ENCODE peak calls at places on chromosomes 3 and 15, in seven cellular contexts. W is body of pancreas, G is breast epithelium, E is heart left ventricle, P is tibial nerve, M is HepG2, B is Peyer's patch. T is an unnamed sample.

GRCh38 chr3:195248281-195248680 is 22.7 kb downstream of the XXYLT1 start:
- DNase-seq in W (no peak), G (no peak), E (no peak), P (no peak), M (no peak), B (no peak), T (peak; percentile 39)

GRCh38 chr3:150384517-150385212 is 23.4 kb upstream of the TSC22D2 start:
- DNase-seq in W (no peak), G (no peak), E (no peak), P (no peak), M (peak; percentile 76), B (peak; percentile 81), T (no peak)

GRCh38 chr3:154730221-154730620 is 300.2 kb upstream of the GPR149 start:
- DNase-seq in W (no peak), G (no peak), E (no peak), P (no peak), M (no peak), B (no peak), T (no peak)

GRCh38 chr3:125374501-125374995 is 577 bp downstream of the ZNF148 start:
- DNase-seq in W (peak; percentile 42), G (no peak), E (peak; percentile 23), P (no peak), M (peak; percentile 43), B (peak; percentile 16), T (peak; percentile 17)

GRCh38 chr15:60804986-60805949 is 326.3 kb upstream of the ICE2 start:
- DNase-seq in W (peak; percentile 30), G (no peak), E (peak; percentile 42), P (no peak), M (no peak), B (no peak), T (peak; percentile 62)

GRCh38 chr3:151107701-151108100 is 22.2 kb downstream of the MED12L start:
- DNase-seq in W (no peak), G (no peak), E (no peak), P (no peak), M (no peak), B (no peak), T (no peak)

GRCh38 chr15:65110676-65111292 is 4.2 kb downstream of the UBAP1L start:
- DNase-seq in W (no peak), G (no peak), E (no peak), P (no peak), M (no peak), B (no peak), T (no peak)

GRCh38 chr15:70271422-70272088 is 173.8 kb upstream of the TLE3 start:
- DNase-seq in W (no peak), G (no peak), E (no peak), P (peak; percentile 30), M (no peak), B (no peak), T (no peak)

GRCh38 chr15:86197770-86198169 is 118.1 kb downstream of the AGBL1 start:
- DNase-seq in W (no peak), G (no peak), E (no peak), P (no peak), M (no peak), B (no peak), T (no peak)

GRCh38 chr15:68749365-68750141 is 71.1 kb downstream of the ANP32A start:
- DNase-seq in W (no peak), G (no peak), E (peak; percentile 31), P (no peak), M (no peak), B (no peak), T (no peak)

GRCh38 chr3:58474967-58475578 is 16.8 kb upstream of the KCTD6 start:
- DNase-seq in W (no peak), G (no peak), E (no peak), P (no peak), M (peak; percentile 58), B (no peak), T (no peak)

GRCh38 chr15:35445891-35446290 is 100.1 kb downstream of the DPH6 start:
- DNase-seq in W (no peak), G (no peak), E (no peak), P (no peak), M (no peak), B (no peak), T (no peak)

GRCh38 chr3:148023994-148024393 is 614.8 kb downstream of the ZIC1 start:
- DNase-seq in W (no peak), G (no peak), E (peak; percentile 6), P (no peak), M (no peak), B (no peak), T (no peak)

GRCh38 chr3:33060609-33061337 is 36.2 kb downstream of the GLB1 start:
- DNase-seq in W (no peak), G (no peak), E (no peak), P (no peak), M (no peak), B (peak; percentile 87), T (no peak)

GRCh38 chr3:101381809-101382208 is 61.4 kb upstream of the IMPG2 start:
- DNase-seq in W (no peak), G (no peak), E (no peak), P (no peak), M (peak; percentile 23), B (no peak), T (no peak)

GRCh38 chr15:89657691-89658200 is 2.5 kb upstream of the KIF7 start:
- DNase-seq in W (no peak), G (no peak), E (no peak), P (no peak), M (no peak), B (no peak), T (no peak)

GRCh38 chr15:33915571-33916407 is 52.5 kb upstream of the CHRM5 start:
- DNase-seq in W (no peak), G (no peak), E (no peak), P (no peak), M (peak; percentile 11), B (no peak), T (no peak)

GRCh38 chr15:35980719-35981118 is 434.8 kb upstream of the DPH6 start:
- DNase-seq in W (no peak), G (no peak), E (no peak), P (no peak), M (no peak), B (no peak), T (no peak)

GRCh38 chr3:196524527-196524926 is 9.4 kb upstream of the SMCO1 start:
- DNase-seq in W (no peak), G (no peak), E (no peak), P (no peak), M (no peak), B (no peak), T (peak; percentile 4)

GRCh38 chr3:27802849-27803248 is 80.7 kb upstream of the EOMES start:
- DNase-seq in W (no peak), G (no peak), E (no peak), P (no peak), M (no peak), B (no peak), T (no peak)

GRCh38 chr3:112090899-112091586 is 4.9 kb downstream of the C3orf52 start:
- DNase-seq in W (peak; percentile 43), G (no peak), E (no peak), P (no peak), M (no peak), B (no peak), T (no peak)

GRCh38 chr3:87397210-87397609 is 120.8 kb upstream of the POU1F1 start:
- DNase-seq in W (no peak), G (no peak), E (no peak), P (no peak), M (no peak), B (no peak), T (no peak)

GRCh38 chr15:63524316-63525015 is 20.1 kb downstream of the USP3 start:
- DNase-seq in W (no peak), G (no peak), E (no peak), P (no peak), M (no peak), B (no peak), T (no peak)

GRCh38 chr3:30625541-30626438 is 19.4 kb downstream of the TGFBR2 start:
- DNase-seq in W (no peak), G (no peak), E (no peak), P (no peak), M (peak; percentile 98), B (no peak), T (no peak)
- H3K4me3 ChIP-seq in W (no peak overlapping the region), G (peak overlapping the region; percentile 0), E (no peak overlapping the region), P (no peak overlapping the region), M (no peak overlapping the region), B (no peak overlapping the region), T (no peak overlapping the region)

DNA sequence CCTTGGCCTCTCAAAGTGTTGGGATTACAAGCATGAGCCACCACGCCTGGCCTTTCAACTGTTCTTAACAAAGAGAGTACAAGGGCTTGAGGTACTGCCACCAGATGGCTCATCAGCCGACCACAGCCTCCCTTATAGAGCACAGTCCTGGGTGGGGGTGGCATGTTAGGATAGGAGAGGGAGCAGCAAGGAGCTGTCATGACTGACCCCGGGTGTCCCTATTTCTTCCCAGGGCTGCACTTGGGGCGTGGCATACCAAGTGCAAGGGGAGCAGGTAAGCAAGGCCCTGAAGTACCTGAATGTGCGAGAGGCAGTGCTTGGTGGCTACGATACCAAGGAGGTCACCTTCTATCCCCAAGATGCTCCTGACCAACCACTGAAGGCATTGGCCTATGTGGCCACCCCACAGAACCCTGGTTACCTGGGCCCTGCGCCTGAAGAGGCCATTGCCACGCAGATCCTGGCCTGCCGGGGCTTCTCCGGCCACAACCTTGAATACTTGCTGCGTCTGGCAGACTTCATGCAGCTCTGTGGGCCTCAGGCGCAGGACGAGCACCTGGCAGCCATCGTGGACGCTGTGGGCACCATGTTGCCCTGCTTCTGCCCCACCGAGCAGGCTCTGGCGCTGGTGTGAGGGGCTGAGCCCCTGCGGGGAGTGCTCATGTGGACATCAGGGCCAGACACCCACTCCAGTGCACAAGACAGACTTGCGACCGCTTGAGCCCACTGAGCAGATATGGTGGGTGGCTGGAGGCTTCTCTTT is 2.1 kb downstream of the CHAC1 start:
- DNase-seq in W (no peak), G (no peak), E (no peak), P (no peak), M (no peak), B (no peak), T (no peak)
- TF ChIP-seq POLR2A in W (no peak), G (no peak), E (no peak), P (no peak), M (no peak), B (no peak), T (no peak)

DNA sequence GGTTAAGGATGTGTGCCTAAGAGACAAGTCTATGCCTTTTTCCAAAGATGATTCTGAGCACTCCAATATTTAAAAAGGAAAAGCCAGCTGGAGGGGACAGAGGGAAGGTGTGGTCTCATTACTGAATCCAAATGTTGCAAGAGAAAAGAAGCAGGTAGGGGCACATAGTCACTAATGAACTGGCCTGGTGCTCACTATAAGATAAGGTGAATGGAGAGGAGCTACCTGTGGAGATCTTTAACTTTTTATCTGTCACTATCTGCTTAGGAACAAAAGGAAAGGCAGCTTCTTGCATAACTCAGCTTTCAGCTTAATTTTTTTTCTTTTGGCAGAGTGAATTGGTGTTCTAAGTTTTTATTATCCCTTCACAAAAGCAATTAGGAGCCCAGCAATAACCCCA is 69.1 kb downstream of the RPN1 start:
- DNase-seq in W (no peak), G (no peak), E (no peak), P (no peak), M (no peak), B (no peak), T (no peak)
- TF ChIP-seq CTCF in W (no peak), G (no peak), E (no peak), P (no peak), M (no peak), B (no peak), T (no peak)

DNA sequence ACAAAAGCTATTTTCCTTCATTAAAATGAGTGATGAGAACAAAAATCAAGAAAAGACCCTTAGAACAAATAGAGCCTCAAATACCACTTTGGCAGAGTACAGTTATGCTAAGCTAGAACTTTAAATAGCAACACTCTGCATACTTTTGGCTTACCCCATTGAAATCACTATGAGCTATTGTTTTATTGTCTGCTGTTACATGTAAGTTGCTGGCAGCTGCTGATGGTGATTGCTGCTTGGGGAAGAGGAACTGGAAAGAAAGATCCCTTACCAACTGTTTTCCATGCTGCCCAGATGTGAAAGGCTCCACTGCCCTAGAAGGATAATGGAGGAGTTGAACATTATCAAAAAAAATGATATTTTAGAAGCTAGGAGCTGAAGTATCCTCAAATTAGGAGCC is 135.4 kb downstream of the SYNPR start:
- DNase-seq in W (no peak), G (no peak), E (no peak), P (no peak), M (no peak), B (no peak), T (no peak)
- H3K4me3 ChIP-seq in W (no peak overlapping the region), G (no peak overlapping the region), E (no peak overlapping the region), P (no peak overlapping the region), M (no peak overlapping the region), B (no peak overlapping the region), T (no peak overlapping the region)